ENCODE peak calls at places on chromosomes 11 and 22, in seven cellular contexts. One of them, this sample, is unnamed.

GRCh38 chr11:102451693-102452460 is 688 bp downstream of the TMEM123 start:
- DNase-seq in fibroblast of lung: peak
- DNase-seq in SJSA1: peak
- DNase-seq in body of pancreas: peak
- DNase-seq in cardiac fibroblast: peak
- DNase-seq in GM12878: no peak
- DNase-seq in effector memory CD4-positive, alpha-beta T cell: peak
- DNase-seq in this sample: no peak

GRCh38 chr11:85540635-85541034 is 86.5 kb downstream of the DLG2 start:
- DNase-seq in fibroblast of lung: no peak
- DNase-seq in body of pancreas: no peak
- DNase-seq in SJSA1: no peak
- DNase-seq in effector memory CD4-positive, alpha-beta T cell: no peak
- DNase-seq in cardiac fibroblast: no peak
- DNase-seq in GM12878: no peak
- DNase-seq in this sample: no peak

GRCh38 chr22:36860821-36861659 is at the start of gene NCF4:
- DNase-seq in cardiac fibroblast: no peak
- DNase-seq in fibroblast of lung: no peak
- DNase-seq in effector memory CD4-positive, alpha-beta T cell: no peak
- DNase-seq in GM12878: peak
- DNase-seq in body of pancreas: peak
- DNase-seq in SJSA1: no peak
- DNase-seq in this sample: no peak

GRCh38 chr22:46132830-46133587 is 17.3 kb upstream of the PPARA start:
- DNase-seq in GM12878: no peak
- DNase-seq in cardiac fibroblast: no peak
- DNase-seq in effector memory CD4-positive, alpha-beta T cell: no peak
- DNase-seq in fibroblast of lung: no peak
- DNase-seq in SJSA1: no peak
- DNase-seq in body of pancreas: no peak
- DNase-seq in this sample: no peak

GRCh38 chr11:107564877-107565218 is 687 bp downstream of the ALKBH8 start:
- DNase-seq in GM12878: no peak
- DNase-seq in fibroblast of lung: no peak
- DNase-seq in cardiac fibroblast: no peak
- DNase-seq in effector memory CD4-positive, alpha-beta T cell: no peak
- DNase-seq in SJSA1: no peak
- DNase-seq in body of pancreas: no peak
- DNase-seq in this sample: no peak

GRCh38 chr22:23248583-23248982 is 68.3 kb downstream of the BCR start:
- DNase-seq in cardiac fibroblast: peak
- DNase-seq in fibroblast of lung: peak
- DNase-seq in body of pancreas: peak
- DNase-seq in effector memory CD4-positive, alpha-beta T cell: no peak
- DNase-seq in SJSA1: no peak
- DNase-seq in GM12878: no peak
- DNase-seq in this sample: no peak

GRCh38 chr11:134142536-134142935 is 73.7 kb downstream of the JAM3 start:
- DNase-seq in SJSA1: no peak
- DNase-seq in fibroblast of lung: peak
- DNase-seq in body of pancreas: no peak
- DNase-seq in effector memory CD4-positive, alpha-beta T cell: no peak
- DNase-seq in GM12878: no peak
- DNase-seq in cardiac fibroblast: peak
- DNase-seq in this sample: no peak

GRCh38 chr11:70899616-70900015 is 352.8 kb downstream of the SHANK2 start:
- DNase-seq in fibroblast of lung: no peak
- DNase-seq in SJSA1: no peak
- DNase-seq in GM12878: no peak
- DNase-seq in effector memory CD4-positive, alpha-beta T cell: no peak
- DNase-seq in body of pancreas: no peak
- DNase-seq in cardiac fibroblast: no peak
- DNase-seq in this sample: no peak

GRCh38 chr11:45393334-45393733 is 107.2 kb upstream of the SYT13 start:
- DNase-seq in body of pancreas: no peak
- DNase-seq in cardiac fibroblast: no peak
- DNase-seq in fibroblast of lung: no peak
- DNase-seq in SJSA1: no peak
- DNase-seq in GM12878: no peak
- DNase-seq in effector memory CD4-positive, alpha-beta T cell: no peak
- DNase-seq in this sample: no peak

GRCh38 chr11:725624-726202 is 19.7 kb downstream of the EPS8L2 start:
- DNase-seq in fibroblast of lung: no peak
- DNase-seq in SJSA1: no peak
- DNase-seq in effector memory CD4-positive, alpha-beta T cell: no peak
- DNase-seq in cardiac fibroblast: no peak
- DNase-seq in GM12878: no peak
- DNase-seq in body of pancreas: no peak
- DNase-seq in this sample: no peak

GRCh38 chr11:13311570-13311969 is 34.0 kb downstream of the BMAL1 start:
- DNase-seq in body of pancreas: no peak
- DNase-seq in effector memory CD4-positive, alpha-beta T cell: no peak
- DNase-seq in fibroblast of lung: no peak
- DNase-seq in cardiac fibroblast: no peak
- DNase-seq in GM12878: no peak
- DNase-seq in SJSA1: no peak
- DNase-seq in this sample: no peak

GRCh38 chr11:63761173-63761572 is 7.4 kb downstream of the ZFTA start:
- DNase-seq in cardiac fibroblast: no peak
- DNase-seq in SJSA1: no peak
- DNase-seq in GM12878: no peak
- DNase-seq in body of pancreas: no peak
- DNase-seq in effector memory CD4-positive, alpha-beta T cell: no peak
- DNase-seq in fibroblast of lung: no peak
- DNase-seq in this sample: no peak

GRCh38 chr11:33652001-33652400 is 48.6 kb downstream of the C11orf91 start:
- DNase-seq in SJSA1: no peak
- DNase-seq in effector memory CD4-positive, alpha-beta T cell: no peak
- DNase-seq in fibroblast of lung: peak
- DNase-seq in GM12878: no peak
- DNase-seq in body of pancreas: no peak
- DNase-seq in cardiac fibroblast: no peak
- DNase-seq in this sample: no peak

GRCh38 chr11:67572747-67573419 is 10.7 kb upstream of the GSTP1 start:
- DNase-seq in GM12878: no peak
- DNase-seq in effector memory CD4-positive, alpha-beta T cell: no peak
- DNase-seq in SJSA1: peak
- DNase-seq in cardiac fibroblast: peak
- DNase-seq in fibroblast of lung: peak
- DNase-seq in body of pancreas: peak
- DNase-seq in this sample: no peak

GRCh38 chr11:134445601-134446325 is 33.7 kb upstream of the B3GAT1 start:
- DNase-seq in SJSA1: no peak
- DNase-seq in GM12878: no peak
- DNase-seq in cardiac fibroblast: no peak
- DNase-seq in effector memory CD4-positive, alpha-beta T cell: no peak
- DNase-seq in fibroblast of lung: no peak
- DNase-seq in body of pancreas: no peak
- DNase-seq in this sample: no peak

GRCh38 chr11:125902315-125902926 is 585 bp downstream of the PUS3 start:
- DNase-seq in effector memory CD4-positive, alpha-beta T cell: no peak
- DNase-seq in cardiac fibroblast: peak
- DNase-seq in body of pancreas: no peak
- DNase-seq in fibroblast of lung: no peak
- DNase-seq in SJSA1: no peak
- DNase-seq in GM12878: no peak
- DNase-seq in this sample: no peak

GRCh38 chr11:69674886-69675714 is at the start of gene LTO1:
- DNase-seq in GM12878: peak
- DNase-seq in fibroblast of lung: peak
- DNase-seq in effector memory CD4-positive, alpha-beta T cell: peak
- DNase-seq in body of pancreas: peak
- DNase-seq in SJSA1: peak
- DNase-seq in cardiac fibroblast: peak
- DNase-seq in this sample: peak
- H3K4me3 ChIP-seq in GM12878: peak
- H3K4me3 ChIP-seq in fibroblast of lung: peak
- H3K4me3 ChIP-seq in effector memory CD4-positive, alpha-beta T cell: peak
- H3K4me3 ChIP-seq in body of pancreas: peak
- H3K4me3 ChIP-seq in SJSA1: peak
- H3K4me3 ChIP-seq in cardiac fibroblast: peak
- H3K4me3 ChIP-seq in this sample: peak

GRCh38 chr11:105005451-105005845 is 17.5 kb downstream of the CASP5 start:
- DNase-seq in SJSA1: no peak
- DNase-seq in GM12878: no peak
- DNase-seq in fibroblast of lung: peak
- DNase-seq in effector memory CD4-positive, alpha-beta T cell: no peak
- DNase-seq in cardiac fibroblast: no peak
- DNase-seq in body of pancreas: no peak
- DNase-seq in this sample: no peak
- H3K4me3 ChIP-seq in SJSA1: no peak
- H3K4me3 ChIP-seq in GM12878: no peak
- H3K4me3 ChIP-seq in fibroblast of lung: no peak
- H3K4me3 ChIP-seq in effector memory CD4-positive, alpha-beta T cell: no peak
- H3K4me3 ChIP-seq in cardiac fibroblast: no peak
- H3K4me3 ChIP-seq in body of pancreas: no peak
- H3K4me3 ChIP-seq in this sample: no peak

GRCh38 chr22:25213221-25213620 is 6.2 kb upstream of the CRYBB2 start:
- DNase-seq in fibroblast of lung: no peak
- DNase-seq in body of pancreas: no peak
- DNase-seq in SJSA1: no peak
- DNase-seq in effector memory CD4-positive, alpha-beta T cell: no peak
- DNase-seq in GM12878: no peak
- DNase-seq in cardiac fibroblast: no peak
- DNase-seq in this sample: no peak
- H3K4me3 ChIP-seq in fibroblast of lung: no peak
- H3K4me3 ChIP-seq in body of pancreas: no peak
- H3K4me3 ChIP-seq in SJSA1: no peak
- H3K4me3 ChIP-seq in effector memory CD4-positive, alpha-beta T cell: no peak
- H3K4me3 ChIP-seq in GM12878: no peak
- H3K4me3 ChIP-seq in cardiac fibroblast: no peak
- H3K4me3 ChIP-seq in this sample: no peak

GRCh38 chr11:77695417-77695816 is 57.8 kb upstream of the CLNS1A start:
- DNase-seq in GM12878: no peak
- DNase-seq in body of pancreas: no peak
- DNase-seq in fibroblast of lung: no peak
- DNase-seq in cardiac fibroblast: no peak
- DNase-seq in SJSA1: no peak
- DNase-seq in effector memory CD4-positive, alpha-beta T cell: no peak
- DNase-seq in this sample: no peak
- H3K4me3 ChIP-seq in GM12878: no peak
- H3K4me3 ChIP-seq in body of pancreas: no peak
- H3K4me3 ChIP-seq in fibroblast of lung: no peak
- H3K4me3 ChIP-seq in cardiac fibroblast: no peak
- H3K4me3 ChIP-seq in SJSA1: no peak
- H3K4me3 ChIP-seq in effector memory CD4-positive, alpha-beta T cell: no peak
- H3K4me3 ChIP-seq in this sample: no peak